ENCODE peak calls at places on chromosomes 1 and 21, in seven cellular contexts. One of them, this sample, is unnamed.

GRCh38 chr1:185464788-185465187 is 147.7 kb upstream of the IVNS1ABP start:
- DNase-seq in right lobe of liver: no peak
- DNase-seq in HCT116: no peak
- DNase-seq in IMR-90: no peak
- DNase-seq in K562: no peak
- DNase-seq in GM12892: no peak
- DNase-seq in breast epithelium: no peak
- DNase-seq in this sample: peak

GRCh38 chr21:33433425-33434114 is 30.4 kb downstream of the IFNGR2 start:
- DNase-seq in right lobe of liver: no peak
- DNase-seq in HCT116: no peak
- DNase-seq in IMR-90: no peak
- DNase-seq in K562: no peak
- DNase-seq in GM12892: no peak
- DNase-seq in breast epithelium: no peak
- DNase-seq in this sample: no peak

GRCh38 chr21:31042080-31042464 is 3.8 kb upstream of the KRTAP19-8 start:
- DNase-seq in right lobe of liver: no peak
- DNase-seq in HCT116: no peak
- DNase-seq in IMR-90: no peak
- DNase-seq in K562: no peak
- DNase-seq in GM12892: no peak
- DNase-seq in breast epithelium: no peak
- DNase-seq in this sample: no peak

GRCh38 chr1:60972841-60973364 is 109.5 kb upstream of the NFIA start:
- DNase-seq in right lobe of liver: no peak
- DNase-seq in HCT116: no peak
- DNase-seq in IMR-90: peak
- DNase-seq in K562: no peak
- DNase-seq in GM12892: no peak
- DNase-seq in breast epithelium: no peak
- DNase-seq in this sample: peak

GRCh38 chr1:94083653-94084052 is 37.3 kb downstream of the ABCA4 start:
- DNase-seq in right lobe of liver: no peak
- DNase-seq in HCT116: no peak
- DNase-seq in IMR-90: no peak
- DNase-seq in K562: no peak
- DNase-seq in GM12892: no peak
- DNase-seq in breast epithelium: no peak
- DNase-seq in this sample: no peak

GRCh38 chr21:31908106-31909031 is 35.5 kb downstream of the HUNK start:
- DNase-seq in right lobe of liver: no peak
- DNase-seq in HCT116: no peak
- DNase-seq in IMR-90: peak
- DNase-seq in K562: no peak
- DNase-seq in GM12892: no peak
- DNase-seq in breast epithelium: peak
- DNase-seq in this sample: no peak

GRCh38 chr1:84985365-84985764 is 11.5 kb downstream of the MCOLN2 start:
- DNase-seq in right lobe of liver: no peak
- DNase-seq in HCT116: no peak
- DNase-seq in IMR-90: no peak
- DNase-seq in K562: no peak
- DNase-seq in GM12892: no peak
- DNase-seq in breast epithelium: no peak
- DNase-seq in this sample: no peak

GRCh38 chr1:56953386-56953785 is 12.4 kb downstream of the C8B start:
- DNase-seq in right lobe of liver: no peak
- DNase-seq in HCT116: no peak
- DNase-seq in IMR-90: no peak
- DNase-seq in K562: no peak
- DNase-seq in GM12892: no peak
- DNase-seq in breast epithelium: no peak
- DNase-seq in this sample: no peak

GRCh38 chr1:197521118-197521739 is 253.2 kb downstream of the CRB1 start:
- DNase-seq in right lobe of liver: no peak
- DNase-seq in HCT116: peak
- DNase-seq in IMR-90: peak
- DNase-seq in K562: peak
- DNase-seq in GM12892: no peak
- DNase-seq in breast epithelium: no peak
- DNase-seq in this sample: peak

GRCh38 chr1:241156231-241156965 is 200.6 kb downstream of the RGS7 start:
- DNase-seq in right lobe of liver: peak
- DNase-seq in HCT116: no peak
- DNase-seq in IMR-90: peak
- DNase-seq in K562: no peak
- DNase-seq in GM12892: no peak
- DNase-seq in breast epithelium: no peak
- DNase-seq in this sample: no peak

GRCh38 chr1:38451541-38451993 is 405.0 kb upstream of the POU3F1 start:
- DNase-seq in right lobe of liver: no peak
- DNase-seq in HCT116: no peak
- DNase-seq in IMR-90: peak
- DNase-seq in K562: peak
- DNase-seq in GM12892: no peak
- DNase-seq in breast epithelium: no peak
- DNase-seq in this sample: no peak

GRCh38 chr1:67836769-67837168 is 3.5 kb upstream of the GNG12 start:
- DNase-seq in right lobe of liver: no peak
- DNase-seq in HCT116: no peak
- DNase-seq in IMR-90: no peak
- DNase-seq in K562: no peak
- DNase-seq in GM12892: no peak
- DNase-seq in breast epithelium: no peak
- DNase-seq in this sample: no peak

GRCh38 chr1:235556807-235557206 is 52.6 kb upstream of the B3GALNT2 start:
- DNase-seq in right lobe of liver: no peak
- DNase-seq in HCT116: no peak
- DNase-seq in IMR-90: no peak
- DNase-seq in K562: no peak
- DNase-seq in GM12892: no peak
- DNase-seq in breast epithelium: no peak
- DNase-seq in this sample: no peak

GRCh38 chr1:42431514-42431913 is 24.3 kb downstream of the ZMYND12 start:
- DNase-seq in right lobe of liver: no peak
- DNase-seq in HCT116: no peak
- DNase-seq in IMR-90: no peak
- DNase-seq in K562: no peak
- DNase-seq in GM12892: no peak
- DNase-seq in breast epithelium: no peak
- DNase-seq in this sample: no peak

GRCh38 chr1:212814989-212815388 is 23.3 kb downstream of the TATDN3 start:
- DNase-seq in right lobe of liver: no peak
- DNase-seq in HCT116: no peak
- DNase-seq in IMR-90: no peak
- DNase-seq in K562: no peak
- DNase-seq in GM12892: no peak
- DNase-seq in breast epithelium: no peak
- DNase-seq in this sample: peak

GRCh38 chr1:96845464-96845863 is 123.9 kb downstream of the PTBP2 start:
- DNase-seq in right lobe of liver: peak
- DNase-seq in HCT116: peak
- DNase-seq in IMR-90: no peak
- DNase-seq in K562: peak
- DNase-seq in GM12892: peak
- DNase-seq in breast epithelium: no peak
- DNase-seq in this sample: peak

GRCh38 chr1:43034195-43034658 is 75.6 kb upstream of the SLC2A1 start:
- DNase-seq in right lobe of liver: no peak
- DNase-seq in HCT116: no peak
- DNase-seq in IMR-90: no peak
- DNase-seq in K562: no peak
- DNase-seq in GM12892: no peak
- DNase-seq in breast epithelium: no peak
- DNase-seq in this sample: no peak

GRCh38 chr1:188240772-188241406 is 1412.1 kb downstream of the PLA2G4A start:
- DNase-seq in right lobe of liver: no peak
- DNase-seq in HCT116: no peak
- DNase-seq in IMR-90: no peak
- DNase-seq in K562: no peak
- DNase-seq in GM12892: no peak
- DNase-seq in breast epithelium: no peak
- DNase-seq in this sample: no peak

GRCh38 chr21:45568383-45568782 is 26.1 kb upstream of the SLC19A1 start:
- DNase-seq in right lobe of liver: no peak
- DNase-seq in HCT116: no peak
- DNase-seq in IMR-90: no peak
- DNase-seq in K562: no peak
- DNase-seq in GM12892: no peak
- DNase-seq in breast epithelium: no peak
- DNase-seq in this sample: no peak

GRCh38 chr1:212858461-212859265 is 588 bp downstream of the FLVCR1 start:
- DNase-seq in right lobe of liver: peak
- DNase-seq in HCT116: no peak
- DNase-seq in IMR-90: peak
- DNase-seq in K562: no peak
- DNase-seq in GM12892: peak
- DNase-seq in breast epithelium: peak
- DNase-seq in this sample: peak

GRCh38 chr1:240501115-240501514 is 110.8 kb downstream of the GREM2 start:
- DNase-seq in right lobe of liver: no peak
- DNase-seq in HCT116: no peak
- DNase-seq in IMR-90: peak
- DNase-seq in K562: no peak
- DNase-seq in GM12892: no peak
- DNase-seq in breast epithelium: no peak
- DNase-seq in this sample: no peak

GRCh38 chr21:32114434-32115063 is 164.3 kb downstream of the MIS18A start:
- DNase-seq in right lobe of liver: no peak
- DNase-seq in HCT116: no peak
- DNase-seq in IMR-90: no peak
- DNase-seq in K562: no peak
- DNase-seq in GM12892: no peak
- DNase-seq in breast epithelium: no peak
- DNase-seq in this sample: no peak

GRCh38 chr1:229554886-229555621 is 3.5 kb downstream of the ABCB10 start:
- DNase-seq in right lobe of liver: no peak
- DNase-seq in HCT116: no peak
- DNase-seq in IMR-90: no peak
- DNase-seq in K562: peak
- DNase-seq in GM12892: no peak
- DNase-seq in breast epithelium: no peak
- DNase-seq in this sample: peak

GRCh38 chr1:229557214-229557850 is 1.2 kb downstream of the ABCB10 start:
- DNase-seq in right lobe of liver: no peak
- DNase-seq in HCT116: no peak
- DNase-seq in IMR-90: peak
- DNase-seq in K562: no peak
- DNase-seq in GM12892: no peak
- DNase-seq in breast epithelium: no peak
- DNase-seq in this sample: peak

GRCh38 chr1:229557913-229558414 is 543 bp downstream of the ABCB10 start:
- DNase-seq in right lobe of liver: peak
- DNase-seq in HCT116: no peak
- DNase-seq in IMR-90: no peak
- DNase-seq in K562: peak
- DNase-seq in GM12892: peak
- DNase-seq in breast epithelium: no peak
- DNase-seq in this sample: peak

GRCh38 chr1:229556551-229556950 is 2.0 kb downstream of the ABCB10 start:
- DNase-seq in right lobe of liver: no peak
- DNase-seq in HCT116: no peak
- DNase-seq in IMR-90: no peak
- DNase-seq in K562: no peak
- DNase-seq in GM12892: no peak
- DNase-seq in breast epithelium: no peak
- DNase-seq in this sample: peak

GRCh38 chr1:229558460-229559335 is at the start of gene ABCB10:
- DNase-seq in right lobe of liver: peak
- DNase-seq in HCT116: peak
- DNase-seq in IMR-90: peak
- DNase-seq in K562: peak
- DNase-seq in GM12892: peak
- DNase-seq in breast epithelium: peak
- DNase-seq in this sample: peak
- TF ChIP-seq POLR2A in right lobe of liver: peak
- TF ChIP-seq POLR2A in HCT116: peak
- TF ChIP-seq POLR2A in IMR-90: no peak
- TF ChIP-seq POLR2A in K562: peak
- TF ChIP-seq POLR2A in GM12892: no peak
- TF ChIP-seq POLR2A in breast epithelium: no peak
- TF ChIP-seq POLR2A in this sample: peak

GRCh38 chr1:1157426-1157913 is 16.2 kb upstream of the TTLL10 start:
- DNase-seq in right lobe of liver: peak
- DNase-seq in HCT116: peak
- DNase-seq in IMR-90: peak
- DNase-seq in K562: peak
- DNase-seq in GM12892: peak
- DNase-seq in breast epithelium: peak
- DNase-seq in this sample: peak
- TF ChIP-seq POLR2A in right lobe of liver: peak
- TF ChIP-seq POLR2A in HCT116: peak
- TF ChIP-seq POLR2A in IMR-90: peak
- TF ChIP-seq POLR2A in K562: peak
- TF ChIP-seq POLR2A in GM12892: no peak
- TF ChIP-seq POLR2A in breast epithelium: peak
- TF ChIP-seq POLR2A in this sample: peak

DNA sequence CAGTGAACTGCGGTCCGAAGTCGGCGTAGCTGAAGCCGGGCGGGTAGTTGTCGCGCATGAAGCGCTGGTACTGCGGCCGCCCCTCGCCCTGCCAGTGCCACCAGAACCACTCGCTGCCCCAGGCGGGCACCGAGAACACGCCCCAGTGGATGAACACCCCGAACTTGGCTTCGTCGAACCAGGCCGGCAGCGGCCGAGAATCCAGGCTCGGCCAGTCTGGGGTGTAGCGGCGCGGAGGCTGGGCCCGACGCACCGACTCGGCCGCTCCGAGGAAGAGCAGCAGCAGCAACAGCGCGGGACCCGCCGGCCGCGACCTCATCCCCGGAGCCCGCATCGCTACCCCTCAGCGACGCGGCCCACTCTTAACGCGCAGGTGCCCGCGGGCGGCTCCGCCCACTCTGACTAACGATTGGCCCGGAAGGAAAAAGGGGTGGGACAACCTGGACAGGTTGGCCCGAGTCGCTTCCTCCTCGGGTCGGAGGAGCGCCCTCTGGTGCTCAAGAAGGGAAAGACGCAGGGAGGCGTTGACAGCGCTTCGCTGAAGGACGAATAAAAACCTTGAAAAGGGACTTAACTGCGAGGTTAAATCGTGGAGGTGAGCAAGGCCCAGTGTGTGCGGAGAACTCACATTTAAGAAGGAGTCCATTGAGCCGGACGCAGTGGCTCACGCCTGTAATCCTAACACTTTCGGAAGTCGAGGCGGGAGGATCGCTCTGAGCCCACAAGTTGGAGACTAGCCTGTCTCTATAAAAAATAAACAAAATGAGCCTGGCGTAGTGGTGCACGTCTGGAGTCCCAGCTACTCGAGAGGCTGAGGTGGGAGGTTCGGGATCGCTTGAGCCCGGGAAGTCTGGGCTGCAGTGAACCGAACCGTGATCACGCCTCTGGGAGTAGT is at the start of gene FUCA1:
- DNase-seq in right lobe of liver: peak
- DNase-seq in HCT116: peak
- DNase-seq in IMR-90: peak
- DNase-seq in K562: peak
- DNase-seq in GM12892: peak
- DNase-seq in breast epithelium: peak
- DNase-seq in this sample: peak
- TF ChIP-seq POLR2A in right lobe of liver: peak
- TF ChIP-seq POLR2A in HCT116: peak
- TF ChIP-seq POLR2A in IMR-90: no peak
- TF ChIP-seq POLR2A in K562: peak
- TF ChIP-seq POLR2A in GM12892: peak
- TF ChIP-seq POLR2A in breast epithelium: no peak
- TF ChIP-seq POLR2A in this sample: peak

GRCh38 chr1:145858937-145859490 is at the start of gene PIAS3:
- DNase-seq in right lobe of liver: peak
- DNase-seq in HCT116: peak
- DNase-seq in IMR-90: peak
- DNase-seq in K562: peak
- DNase-seq in GM12892: peak
- DNase-seq in breast epithelium: peak
- DNase-seq in this sample: peak
- TF ChIP-seq POLR2A in right lobe of liver: peak
- TF ChIP-seq POLR2A in HCT116: peak
- TF ChIP-seq POLR2A in IMR-90: no peak
- TF ChIP-seq POLR2A in K562: peak
- TF ChIP-seq POLR2A in GM12892: no peak
- TF ChIP-seq POLR2A in breast epithelium: no peak
- TF ChIP-seq POLR2A in this sample: no peak